ENCODE peak calls at places on chromosomes 11 and 22, in nine cellular contexts. C, B, Q, Z, G, K, O, S and U are unnamed samples.

GRCh38 chr11:93936416-93936815 is 84.7 kb upstream of the HEPHL1 start:
- DNase-seq in C (no peak), B (no peak), Q (no peak), Z (no peak), G (no peak), K (no peak), O (no peak), S (no peak), U (no peak)

GRCh38 chr11:2547806-2548205 is 103.0 kb downstream of the KCNQ1 start:
- DNase-seq in C (no peak), B (no peak), Q (no peak), Z (no peak), G (peak), K (peak), O (no peak), S (no peak), U (peak)

GRCh38 chr11:45265963-45266692 is 20.0 kb downstream of the SYT13 start:
- DNase-seq in C (no peak), B (no peak), Q (no peak), Z (no peak), G (no peak), K (peak), O (no peak), S (no peak), U (no peak)

GRCh38 chr11:95289378-95289777 is 58.4 kb upstream of the SESN3 start:
- DNase-seq in C (no peak), B (peak), Q (no peak), Z (no peak), G (no peak), K (no peak), O (no peak), S (no peak), U (no peak)

GRCh38 chr11:14582835-14583234 is 60.8 kb upstream of the PDE3B start:
- DNase-seq in C (no peak), B (no peak), Q (no peak), Z (peak), G (peak), K (no peak), O (no peak), S (no peak), U (no peak)

GRCh38 chr11:3836903-3837302 is 3.9 kb downstream of the RHOG start:
- DNase-seq in C (peak), B (no peak), Q (peak), Z (no peak), G (peak), K (peak), O (no peak), S (no peak), U (no peak)

GRCh38 chr11:108788565-108789199 is 123.8 kb downstream of the DDX10 start:
- DNase-seq in C (no peak), B (peak), Q (no peak), Z (peak), G (no peak), K (no peak), O (no peak), S (peak), U (no peak)

GRCh38 chr11:62566247-62566646 is 7.4 kb downstream of the EEF1G start:
- DNase-seq in C (no peak), B (no peak), Q (no peak), Z (no peak), G (no peak), K (no peak), O (no peak), S (no peak), U (no peak)

GRCh38 chr22:23527971-23528740 is 51.9 kb downstream of the IGLL1 start:
- DNase-seq in C (no peak), B (no peak), Q (no peak), Z (no peak), G (no peak), K (no peak), O (no peak), S (no peak), U (peak)

GRCh38 chr11:94851864-94852581 is 83.9 kb downstream of the AMOTL1 start:
- DNase-seq in C (no peak), B (peak), Q (no peak), Z (no peak), G (no peak), K (no peak), O (no peak), S (no peak), U (no peak)

GRCh38 chr11:60747359-60747873 is 9.3 kb upstream of the MS4A15 start:
- DNase-seq in C (no peak), B (no peak), Q (no peak), Z (no peak), G (no peak), K (no peak), O (no peak), S (no peak), U (no peak)

GRCh38 chr11:120511116-120511803 is at the start of gene GRIK4:
- DNase-seq in C (peak), B (peak), Q (peak), Z (peak), G (peak), K (peak), O (peak), S (peak), U (peak)

GRCh38 chr11:69950120-69950519 is 128.0 kb upstream of the ANO1 start:
- DNase-seq in C (no peak), B (peak), Q (no peak), Z (peak), G (peak), K (peak), O (no peak), S (peak), U (no peak)

GRCh38 chr11:81995907-81996306 is 737.8 kb downstream of the FAM181B start:
- DNase-seq in C (no peak), B (no peak), Q (no peak), Z (peak), G (no peak), K (no peak), O (no peak), S (no peak), U (no peak)

DNA sequence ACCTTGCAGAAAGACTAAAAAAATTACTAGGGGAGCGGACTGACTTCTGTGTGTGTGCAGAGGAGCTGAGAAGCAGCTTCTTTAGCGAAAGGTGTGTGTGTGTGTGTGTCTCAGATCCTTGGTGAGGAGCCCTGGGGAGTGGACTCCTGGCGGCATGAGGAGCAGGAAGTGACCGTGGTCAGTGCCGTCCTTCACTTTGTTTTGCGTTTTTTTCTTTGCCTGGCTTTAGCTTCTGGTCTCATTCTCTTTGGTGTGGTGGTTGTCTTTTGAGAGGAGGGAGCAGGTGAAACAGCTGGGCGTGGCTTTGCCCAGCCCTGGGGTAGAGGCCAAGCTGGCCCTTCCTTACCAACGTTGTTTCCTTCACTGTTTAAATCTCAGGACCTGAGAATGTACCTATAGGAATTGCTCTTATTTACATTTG is 1.9 kb downstream of the ZBED4 start:
- DNase-seq in C (no peak), B (peak), Q (peak), Z (peak), G (no peak), K (peak), O (no peak), S (peak), U (no peak)
- H3K4me3 ChIP-seq in C (peak), B (no peak), Q (no peak), Z (peak), G (no peak), K (no peak), O (no peak), S (peak), U (no peak)

GRCh38 chr11:68495872-68496271 is 35.3 kb downstream of the PPP6R3 start:
- DNase-seq in C (no peak), B (no peak), Q (no peak), Z (no peak), G (no peak), K (no peak), O (no peak), S (no peak), U (no peak)
- H3K27ac ChIP-seq in C (no peak), B (no peak), Q (no peak), Z (no peak), G (no peak), K (no peak), O (no peak), S (no peak), U (no peak)

DNA sequence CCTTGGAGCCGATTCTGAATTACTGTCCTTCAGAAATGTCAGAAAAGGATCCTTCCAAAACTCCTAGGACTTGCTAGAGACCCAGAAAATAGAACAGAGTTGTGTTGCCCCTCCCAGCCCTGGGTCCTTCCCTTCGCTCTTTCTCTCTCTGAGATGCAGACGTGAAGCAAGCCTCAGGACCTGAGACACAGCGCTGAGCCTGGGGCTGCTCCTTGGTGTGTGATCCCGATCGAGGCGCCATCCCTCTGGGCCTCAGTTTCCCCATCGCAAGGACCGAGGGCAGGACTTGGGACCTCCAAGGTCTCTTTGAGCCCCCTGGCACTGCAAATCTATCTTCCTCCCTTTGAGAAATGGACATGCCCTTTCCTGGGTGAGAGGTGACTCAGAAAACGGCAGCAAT is 533.5 kb downstream of the TBC1D22A start:
- DNase-seq in C (peak), B (no peak), Q (no peak), Z (no peak), G (no peak), K (no peak), O (no peak), S (no peak), U (no peak)
- TF ChIP-seq CTCF in C (no peak), B (no peak), Q (no peak), Z (no peak), G (no peak), K (no peak), O (no peak), S (no peak), U (no peak)

GRCh38 chr11:27718853-27719574 is 18.8 kb upstream of the BDNF start:
- DNase-seq in C (no peak), B (no peak), Q (no peak), Z (peak), G (no peak), K (peak), O (no peak), S (peak), U (no peak)
- H3K4me3 ChIP-seq in C (no peak), B (peak), Q (peak), Z (peak), G (no peak), K (no peak), O (peak), S (peak), U (peak)

GRCh38 chr11:47864910-47865309 is 16.8 kb upstream of the NUP160 start:
- DNase-seq in C (no peak), B (no peak), Q (no peak), Z (no peak), G (no peak), K (no peak), O (no peak), S (no peak), U (no peak)

GRCh38 chr11:47869548-47870393 is 21.6 kb upstream of the NUP160 start:
- DNase-seq in C (no peak), B (peak), Q (no peak), Z (no peak), G (no peak), K (no peak), O (no peak), S (no peak), U (no peak)

GRCh38 chr11:47863893-47864430 is 15.8 kb upstream of the NUP160 start:
- DNase-seq in C (no peak), B (no peak), Q (no peak), Z (no peak), G (no peak), K (no peak), O (no peak), S (no peak), U (no peak)

GRCh38 chr11:47870404-47870803 is 22.3 kb upstream of the NUP160 start:
- DNase-seq in C (no peak), B (no peak), Q (no peak), Z (no peak), G (no peak), K (no peak), O (no peak), S (no peak), U (no peak)

DNA sequence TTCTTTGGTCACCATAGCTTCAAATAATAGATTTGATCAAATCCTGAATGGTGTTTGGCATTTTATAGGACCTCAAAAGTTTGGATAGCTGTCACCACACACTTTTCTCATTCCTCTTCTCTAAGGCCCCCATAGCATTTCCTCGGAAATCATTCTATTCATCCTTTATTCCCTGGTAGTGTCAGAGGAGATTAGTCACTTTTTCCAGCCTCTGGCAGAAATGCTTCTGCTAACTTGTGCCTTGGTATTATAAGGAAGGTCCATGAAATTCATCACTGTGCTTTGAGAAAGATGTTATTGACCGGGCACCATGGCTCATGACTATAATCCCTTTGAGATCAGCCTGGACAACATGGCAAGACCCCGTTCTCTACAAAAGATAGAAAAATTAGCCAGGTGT is 19.7 kb upstream of the NUP160 start:
- DNase-seq in C (no peak), B (no peak), Q (no peak), Z (no peak), G (no peak), K (no peak), O (no peak), S (peak), U (no peak)
- H3K27ac ChIP-seq in C (no peak), B (no peak), Q (no peak), Z (no peak), G (no peak), K (no peak), O (no peak), S (no peak), U (no peak)

GRCh38 chr11:19625438-19625837 is 87.2 kb upstream of the NAV2 start:
- DNase-seq in C (no peak), B (no peak), Q (no peak), Z (peak), G (no peak), K (no peak), O (no peak), S (peak), U (no peak)

GRCh38 chr11:19632435-19632834 is 80.2 kb upstream of the NAV2 start:
- DNase-seq in C (no peak), B (peak), Q (no peak), Z (peak), G (no peak), K (no peak), O (no peak), S (peak), U (no peak)

GRCh38 chr11:19627566-19627965 is 85.1 kb upstream of the NAV2 start:
- DNase-seq in C (no peak), B (no peak), Q (no peak), Z (no peak), G (no peak), K (no peak), O (no peak), S (no peak), U (no peak)

GRCh38 chr11:19631657-19632325 is 80.8 kb upstream of the NAV2 start:
- DNase-seq in C (no peak), B (peak), Q (no peak), Z (no peak), G (no peak), K (no peak), O (no peak), S (no peak), U (no peak)

GRCh38 chr11:19628018-19628417 is 84.6 kb upstream of the NAV2 start:
- DNase-seq in C (no peak), B (peak), Q (peak), Z (peak), G (peak), K (peak), O (peak), S (peak), U (peak)
- TF ChIP-seq CTCF in C (no peak), B (peak), Q (no peak), Z (no peak), G (no peak), K (no peak), O (no peak), S (no peak), U (no peak)

GRCh38 chr11:64448599-64449380 is 89.8 kb downstream of the RPS6KA4 start:
- DNase-seq in C (peak), B (peak), Q (peak), Z (peak), G (peak), K (peak), O (peak), S (peak), U (peak)
- H3K4me3 ChIP-seq in C (peak), B (no peak), Q (peak), Z (no peak), G (peak), K (no peak), O (peak), S (no peak), U (peak)

DNA sequence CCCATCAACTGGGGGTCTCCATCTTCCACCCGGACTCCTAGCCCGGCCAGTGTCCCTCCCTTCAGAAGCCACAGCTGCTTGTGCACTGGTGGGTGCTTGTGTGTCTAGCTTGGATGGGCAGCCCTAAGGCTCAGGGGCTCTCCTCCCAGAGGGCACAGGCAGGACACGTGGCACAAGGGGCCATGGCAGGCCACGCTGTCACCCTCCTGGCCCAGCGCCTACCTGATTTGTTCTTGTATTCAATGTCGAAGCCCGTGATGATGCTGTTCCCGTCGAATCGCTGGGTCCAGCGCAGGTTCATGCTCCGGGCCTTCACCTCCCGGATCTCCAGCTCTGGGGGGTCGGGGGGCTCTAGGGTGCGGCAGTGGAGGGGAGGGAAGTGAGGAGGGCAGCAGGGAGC is 152.6 kb downstream of the CEP164 start:
- DNase-seq in C (no peak), B (no peak), Q (no peak), Z (no peak), G (no peak), K (no peak), O (no peak), S (no peak), U (no peak)
- H3K27ac ChIP-seq in C (no peak), B (no peak), Q (no peak), Z (no peak), G (no peak), K (no peak), O (no peak), S (no peak), U (no peak)